ENCODE peak calls at places on chromosome 10, in ten cellular contexts. B is activated naive CD4-positive, alpha-beta T cell treated with anti-CD3 and anti-CD28 coated beads for 36 hours; X is memory B cell; H is cardiac fibroblast; O is NCI-H1105 treated with DMSO at 0.1 percent for 48 hours; U is activated gamma-delta T cell; D is activated CD4-positive, alpha-beta T cell treated with anti-CD3 and anti-CD28 coated beads, Interleukin-2, amount 50 U/mL, for 1 hour; N is T-cell; K is KBM-7; Q is cortex of kidney. F is an unnamed sample.

GRCh38 chr10:118734477-118734876 is 20.3 kb downstream of the CACUL1 start:
- DNase-seq in D (no peak), H (peak), K (no peak), O (no peak), Q (no peak), U (no peak), N (no peak), B (no peak), X (no peak), F (no peak)

GRCh38 chr10:6476989-6477388 is 103.1 kb downstream of the PRKCQ start:
- DNase-seq in H (no peak), X (no peak), D (no peak), U (no peak), B (no peak), N (no peak), Q (no peak), K (no peak), O (no peak), F (no peak)

GRCh38 chr10:101525848-101526247 is 62.2 kb downstream of the POLL start:
- DNase-seq in H (no peak), U (no peak), X (no peak), O (no peak), Q (no peak), B (no peak), D (no peak), N (no peak), K (no peak), F (no peak)

GRCh38 chr10:29517352-29517923 is 117.3 kb downstream of the SVIL start:
- DNase-seq in B (no peak), U (no peak), H (peak), K (peak), Q (no peak), D (no peak), N (no peak), X (no peak), O (peak), F (peak)

GRCh38 chr10:120702032-120702431 is 149.1 kb upstream of the WDR11 start:
- DNase-seq in B (no peak), H (no peak), X (no peak), D (no peak), N (no peak), U (no peak), O (no peak), Q (no peak), K (no peak), F (no peak)

GRCh38 chr10:74585231-74586087 is 240.9 kb upstream of the KAT6B start:
- DNase-seq in O (peak), B (peak), X (peak), K (peak), U (no peak), D (peak), Q (no peak), N (peak), H (peak), F (peak)

GRCh38 chr10:86520871-86521619 is 547 bp downstream of the WAPL start:
- DNase-seq in U (peak), B (peak), O (no peak), X (no peak), H (peak), Q (no peak), K (no peak), N (peak), D (peak), F (peak)

GRCh38 chr10:6140141-6140841 is 51.5 kb downstream of the RBM17 start:
- DNase-seq in U (peak), D (no peak), K (peak), X (no peak), Q (no peak), N (no peak), O (no peak), H (no peak), B (peak), F (no peak)

GRCh38 chr10:71375954-71376353 is 20.8 kb upstream of the CDH23 start:
- DNase-seq in B (no peak), D (no peak), Q (no peak), H (no peak), X (no peak), O (no peak), N (no peak), K (no peak), U (no peak), F (no peak)

GRCh38 chr10:72954596-72955569 is at the start of gene PLA2G12B:
- DNase-seq in U (no peak), X (no peak), B (no peak), H (no peak), D (no peak), Q (no peak), N (no peak), K (no peak), O (peak), F (no peak)

GRCh38 chr10:117345143-117345542 is 30.1 kb downstream of the PDZD8 start:
- DNase-seq in X (no peak), H (peak), O (no peak), N (no peak), U (no peak), B (no peak), D (no peak), Q (no peak), K (peak), F (peak)

GRCh38 chr10:71084818-71085126 is 127.6 kb upstream of the UNC5B start:
- DNase-seq in K (no peak), Q (no peak), B (no peak), D (no peak), O (no peak), H (no peak), N (no peak), U (no peak), X (no peak), F (no peak)

GRCh38 chr10:43202657-43203490 is 64.0 kb downstream of the RASGEF1A start:
- DNase-seq in X (no peak), H (no peak), D (peak), K (no peak), B (peak), O (no peak), Q (no peak), U (peak), N (peak), F (no peak)

GRCh38 chr10:68598978-68599753 is 39.0 kb downstream of the TET1 start:
- DNase-seq in H (peak), U (no peak), Q (no peak), B (no peak), D (no peak), X (no peak), O (peak), K (no peak), N (no peak), F (peak)

GRCh38 chr10:58844680-58845079 is 331.8 kb upstream of the PHYHIPL start:
- DNase-seq in O (no peak), H (no peak), X (no peak), U (no peak), Q (no peak), D (no peak), N (no peak), K (no peak), B (no peak), F (no peak)

GRCh38 chr10:69636626-69637550 is 6.8 kb downstream of the FAM241B start:
- DNase-seq in X (no peak), N (peak), K (peak), B (peak), O (peak), D (peak), Q (no peak), U (no peak), H (no peak), F (no peak)

GRCh38 chr10:16919076-16919972 is 102.1 kb upstream of the RSU1 start:
- DNase-seq in B (no peak), U (no peak), N (no peak), O (no peak), K (no peak), X (no peak), Q (no peak), D (no peak), H (peak), F (no peak)

GRCh38 chr10:7988985-7989384 is 65.5 kb upstream of the GATA3 start:
- DNase-seq in B (no peak), K (no peak), O (no peak), U (no peak), H (no peak), N (no peak), D (no peak), X (no peak), Q (no peak), F (no peak)

F was measured in LHCN-M2.